ENCODE peak calls at places on chromosomes 13 and 19, in eight cellular contexts. E, L, A, M, O, C, U and G are unnamed samples.

GRCh38 chr19:9130965-9131364 is 4.2 kb upstream of the OR7G3 start:
- DNase-seq in E (no peak), L (no peak), A (no peak), M (no peak), O (no peak), C (no peak), U (peak; percentile 26), G (no peak)

GRCh38 chr13:112069727-112070300 is 2.9 kb downstream of the SOX1 start:
- DNase-seq in E (peak; percentile 57), L (no peak), A (no peak), M (no peak), O (no peak), C (peak; percentile 51), U (no peak), G (no peak)

GRCh38 chr19:16078759-16079707 is 2.7 kb downstream of the TPM4 start:
- DNase-seq in E (peak; percentile 36), L (peak; percentile 77), A (peak; percentile 72), M (peak; percentile 97), O (peak; percentile 66), C (peak; percentile 60), U (peak; percentile 92), G (peak; percentile 97)

GRCh38 chr13:97224544-97225324 is 2.6 kb downstream of the MBNL2 start:
- DNase-seq in E (no peak), L (peak; percentile 70), A (no peak), M (peak; percentile 76), O (no peak), C (no peak), U (no peak), G (peak; percentile 73)

GRCh38 chr13:73657821-73658540 is 476.2 kb downstream of the KLF12 start:
- DNase-seq in E (no peak), L (no peak), A (no peak), M (peak; percentile 98), O (peak; percentile 39), C (no peak), U (no peak), G (peak; percentile 38)

GRCh38 chr13:74930402-74931165 is 551.4 kb downstream of the TBC1D4 start:
- DNase-seq in E (no peak), L (no peak), A (no peak), M (peak; percentile 46), O (no peak), C (no peak), U (no peak), G (peak; percentile 63)

GRCh38 chr19:50460161-50460765 is 16.0 kb upstream of the EMC10 start:
- DNase-seq in E (no peak), L (no peak), A (peak; percentile 87), M (peak; percentile 30), O (no peak), C (no peak), U (peak; percentile 85), G (peak; percentile 73)

GRCh38 chr13:112943309-112944125 is 25.5 kb upstream of the MCF2L start:
- DNase-seq in E (peak; percentile 85), L (peak; percentile 40), A (peak; percentile 58), M (peak; percentile 10), O (peak; percentile 48), C (peak; percentile 87), U (no peak), G (peak; percentile 16)

GRCh38 chr13:104764600-104764999 is 1698.4 kb upstream of the SLC10A2 start:
- DNase-seq in E (no peak), L (no peak), A (no peak), M (no peak), O (no peak), C (no peak), U (no peak), G (no peak)

GRCh38 chr13:91922969-91923592 is 524.7 kb downstream of the GPC5 start:
- DNase-seq in E (peak; percentile 25), L (no peak), A (no peak), M (peak; percentile 5), O (no peak), C (no peak), U (peak; percentile 23), G (peak; percentile 11)

GRCh38 chr13:80048802-80049201 is 292.1 kb downstream of the SPRY2 start:
- DNase-seq in E (peak; percentile 47), L (peak; percentile 59), A (peak; percentile 56), M (peak; percentile 97), O (peak; percentile 81), C (peak; percentile 64), U (peak; percentile 11), G (peak; percentile 99)

GRCh38 chr13:50950808-50951207 is 41.2 kb downstream of the RNASEH2B start:
- DNase-seq in E (no peak), L (no peak), A (no peak), M (peak; percentile 3), O (no peak), C (no peak), U (no peak), G (no peak)
- TF ChIP-seq CTCF in E (no peak), L (no peak), A (no peak), M (no peak), O (no peak), C (no peak), U (no peak), G (no peak)

GRCh38 chr13:26377038-26377437 is 123.1 kb downstream of the CDK8 start:
- DNase-seq in E (peak; percentile 69), L (no peak), A (no peak), M (peak; percentile 20), O (peak; percentile 17), C (peak; percentile 81), U (peak; percentile 18), G (peak; percentile 38)
- TF ChIP-seq CTCF in E (peak; percentile 68), L (peak; percentile 24), A (no peak), M (peak; percentile 37), O (peak; percentile 32), C (peak; percentile 86), U (peak; percentile 65), G (peak; percentile 57)

GRCh38 chr13:23950736-23951510 is 53.6 kb upstream of the C1QTNF9B start:
- DNase-seq in E (no peak), L (no peak), A (no peak), M (no peak), O (no peak), C (no peak), U (no peak), G (no peak)
- TF ChIP-seq CTCF in E (peak; percentile 10), L (no peak), A (no peak), M (peak; percentile 12), O (no peak), C (peak; percentile 38), U (no peak), G (peak; percentile 41)

GRCh38 chr19:42268142-42268703 is 829 bp upstream of the CIC start:
- DNase-seq in E (peak; percentile 100), L (peak; percentile 99), A (peak; percentile 93), M (peak; percentile 100), O (peak; percentile 98), C (peak; percentile 99), U (peak; percentile 100), G (peak; percentile 100)
- TF ChIP-seq CTCF in E (no peak), L (no peak), A (no peak), M (no peak), O (no peak), C (no peak), U (no peak), G (no peak)